ENCODE peak calls at places on chromosomes 7 and 10, in five cellular contexts. F is HCT116, R is psoas muscle, N is H9, H is body of pancreas. S is an unnamed sample.

GRCh38 chr10:119296703-119297102 is 89.3 kb downstream of the GRK5 start:
- DNase-seq in R (peak), H (peak), F (no peak), N (no peak), S (no peak)

GRCh38 chr7:77425151-77426051 is 9.3 kb upstream of the GSAP start:
- DNase-seq in R (no peak), F (peak), H (no peak), N (peak), S (no peak)

GRCh38 chr10:124864421-124865193 is 63.0 kb downstream of the ABRAXAS2 start:
- DNase-seq in R (peak), F (peak), H (peak), N (no peak), S (peak)

GRCh38 chr10:117391436-117392205 is 16.4 kb upstream of the PDZD8 start:
- DNase-seq in R (no peak), N (no peak), F (no peak), H (no peak), S (no peak)

GRCh38 chr10:89032141-89032814 is 41.7 kb downstream of the FAS start:
- DNase-seq in F (peak), H (no peak), R (no peak), N (peak), S (no peak)

GRCh38 chr7:134356421-134356936 is 39.7 kb upstream of the SLC35B4 start:
- DNase-seq in H (no peak), R (no peak), N (no peak), F (no peak), S (peak)

GRCh38 chr7:83338277-83338950 is 175.7 kb upstream of the PCLO start:
- DNase-seq in R (no peak), N (no peak), H (no peak), F (no peak), S (no peak)

GRCh38 chr10:47254611-47255010 is 45.4 kb upstream of the GDF10 start:
- DNase-seq in N (no peak), R (no peak), H (peak), F (no peak), S (no peak)

GRCh38 chr10:88792656-88793055 is 9.9 kb upstream of the LIPM start:
- DNase-seq in F (no peak), N (no peak), H (no peak), R (peak), S (no peak)

GRCh38 chr7:82050134-82050533 is 280.3 kb upstream of the HGF start:
- DNase-seq in N (no peak), F (peak), H (no peak), R (no peak), S (no peak)

GRCh38 chr7:96136600-96137239 is 185.2 kb downstream of the SLC25A13 start:
- DNase-seq in R (no peak), F (no peak), H (no peak), N (no peak), S (no peak)

GRCh38 chr7:132738254-132738653 is 162.0 kb upstream of the PLXNA4 start:
- DNase-seq in R (no peak), N (no peak), F (peak), H (no peak), S (no peak)

GRCh38 chr10:21174670-21175495 is 277.8 kb upstream of the NEBL start:
- DNase-seq in R (no peak), N (peak), F (peak), H (no peak), S (no peak)

GRCh38 chr7:30911561-30911969 is at the start of gene AQP1:
- DNase-seq in F (no peak), N (no peak), H (peak), R (peak), S (peak)

GRCh38 chr10:129161184-129161583 is 305.9 kb upstream of the MGMT start:
- DNase-seq in F (no peak), N (peak), H (no peak), R (no peak), S (no peak)

GRCh38 chr10:96720422-96721206 is at the start of gene PIK3AP1:
- DNase-seq in H (peak), R (peak), F (no peak), N (peak), S (peak)

GRCh38 chr7:51127618-51127904 is 189.0 kb downstream of the COBL start:
- DNase-seq in R (no peak), H (no peak), N (no peak), F (no peak), S (no peak)

GRCh38 chr7:107065929-107066247 is 21.4 kb downstream of the PRKAR2B start:
- DNase-seq in H (no peak), R (no peak), F (no peak), N (no peak), S (no peak)

GRCh38 chr10:72740526-72740925 is 48.6 kb downstream of the MCU start:
- DNase-seq in H (no peak), N (no peak), F (peak), R (peak), S (peak)

GRCh38 chr7:51111256-51111655 is 205.4 kb downstream of the COBL start:
- DNase-seq in H (no peak), F (no peak), R (no peak), N (no peak), S (no peak)

GRCh38 chr7:74467876-74468275 is 14.2 kb downstream of the GTF2IRD1 start:
- DNase-seq in F (no peak), R (no peak), H (no peak), N (no peak), S (no peak)

GRCh38 chr10:77070892-77071595 is 566.6 kb downstream of the KCNMA1 start:
- DNase-seq in N (no peak), R (peak), F (no peak), H (no peak), S (no peak)

GRCh38 chr7:45701701-45702460 is 127.7 kb downstream of the ADCY1 start:
- DNase-seq in F (no peak), R (no peak), H (peak), N (no peak), S (no peak)

GRCh38 chr10:117370205-117370604 is 5.0 kb downstream of the PDZD8 start:
- DNase-seq in F (no peak), H (no peak), N (no peak), R (no peak), S (no peak)

GRCh38 chr10:73406863-73407262 is 7.0 kb downstream of the ANXA7 start:
- DNase-seq in N (no peak), F (no peak), H (no peak), R (no peak), S (no peak)

GRCh38 chr7:15628876-15629275 is 57.6 kb downstream of the MEOX2 start:
- DNase-seq in R (no peak), N (no peak), F (no peak), H (no peak), S (no peak)

GRCh38 chr7:130733866-130734524 is at the start of gene KLF14:
- DNase-seq in H (peak), R (peak), N (peak), F (peak), S (peak)

GRCh38 chr7:82959528-82959927 is 203.2 kb downstream of the PCLO start:
- DNase-seq in R (no peak), N (no peak), F (no peak), H (no peak), S (no peak)

GRCh38 chr10:96999337-96999736 is 167.2 kb downstream of the LCOR start:
- DNase-seq in R (no peak), H (no peak), F (no peak), N (no peak), S (no peak)

GRCh38 chr7:25134360-25135010 is 9.4 kb upstream of the CYCS start:
- DNase-seq in R (no peak), H (no peak), F (no peak), N (no peak), S (no peak)

GRCh38 chr7:32299133-32299702 is 191.0 kb downstream of the LSM5 start:
- DNase-seq in F (no peak), H (no peak), R (peak), N (peak), S (no peak)

GRCh38 chr7:69967152-69967591 is 368.9 kb downstream of the AUTS2 start:
- DNase-seq in H (no peak), N (peak), R (no peak), F (no peak), S (no peak)

DNA sequence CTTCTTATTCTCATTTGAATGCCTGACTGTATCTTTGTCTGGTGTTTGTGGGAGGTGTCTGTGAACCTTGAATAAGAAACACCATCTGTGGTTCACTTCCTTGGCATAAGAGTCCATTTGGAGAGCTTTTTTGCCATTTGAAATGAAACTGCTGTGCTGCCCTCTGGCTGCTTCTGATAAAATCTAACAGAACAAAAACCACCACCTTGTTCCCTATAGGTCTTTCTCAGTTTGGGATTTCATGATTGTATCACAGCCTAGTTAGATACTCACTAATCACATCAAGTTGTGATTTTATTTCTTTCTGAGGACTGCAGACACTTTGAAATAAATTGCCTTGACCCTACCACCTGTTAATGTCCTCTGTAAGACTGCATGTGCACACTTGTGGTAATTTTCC is 102.7 kb upstream of the FAM13C start:
- DNase-seq in H (no peak), N (no peak), R (no peak), F (no peak), S (no peak)
- TF ChIP-seq CTCF in H (no peak), N (peak), R (peak), F (peak), S (no peak)

DNA sequence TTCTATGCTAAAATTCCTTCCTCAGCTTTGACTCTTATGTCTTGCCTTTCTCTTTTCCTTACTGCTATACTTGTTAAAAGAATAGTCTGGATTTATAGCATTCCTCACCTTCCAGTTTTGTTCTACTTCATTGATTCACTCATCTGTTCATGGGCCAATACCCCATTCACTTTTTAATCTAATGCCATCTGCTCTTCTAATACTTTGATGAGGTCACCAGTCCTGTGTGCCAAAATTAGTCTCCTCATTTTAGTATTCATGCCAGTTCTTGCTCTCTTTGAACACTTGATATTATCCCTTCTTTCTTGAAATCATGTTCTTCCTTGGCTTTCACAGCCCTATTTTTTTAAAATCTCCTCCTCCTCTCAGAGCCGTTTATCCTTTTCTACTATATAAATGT is 19.4 kb downstream of the STK17A start:
- DNase-seq in R (no peak), F (no peak), H (no peak), N (no peak), S (no peak)
- H3K27ac ChIP-seq in R (no peak), F (no peak), H (no peak), N (no peak), S (no peak)

GRCh38 chr7:4775281-4776159 is at the start of gene AP5Z1:
- DNase-seq in N (peak), H (peak), F (peak), R (peak), S (peak)
- TF ChIP-seq CTCF in N (no peak), H (no peak), F (no peak), R (no peak), S (no peak)

GRCh38 chr7:101957733-101958525 is 140.5 kb downstream of the CUX1 start:
- DNase-seq in R (no peak), F (no peak), H (no peak), N (no peak), S (no peak)

GRCh38 chr7:101954494-101954893 is 137.1 kb downstream of the CUX1 start:
- DNase-seq in H (no peak), F (no peak), R (no peak), N (no peak), S (no peak)

GRCh38 chr7:101953248-101953819 is 135.9 kb downstream of the CUX1 start:
- DNase-seq in R (peak), N (no peak), F (peak), H (no peak), S (no peak)

GRCh38 chr7:101959342-101959741 is 141.9 kb downstream of the CUX1 start:
- DNase-seq in N (no peak), F (no peak), R (no peak), H (no peak), S (no peak)

DNA sequence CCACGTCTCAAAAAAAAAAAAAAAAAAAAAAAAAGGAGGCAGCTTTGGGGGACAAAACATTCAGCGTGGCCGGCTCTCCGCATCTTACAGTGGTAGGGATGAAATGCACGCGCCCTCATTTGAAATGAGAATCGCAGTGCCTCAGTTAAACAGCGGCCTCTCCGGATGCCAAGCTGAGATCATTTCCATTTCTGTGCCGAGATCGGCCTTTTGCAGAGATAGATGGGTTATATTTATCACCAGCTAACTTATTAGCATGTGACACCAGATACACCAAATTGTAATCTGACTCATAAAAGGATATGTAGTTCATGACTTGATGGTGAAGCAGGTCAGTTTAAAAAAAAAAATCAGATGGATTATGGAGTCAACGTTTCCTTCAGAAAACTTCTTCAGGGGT is 138.7 kb downstream of the CUX1 start:
- DNase-seq in F (no peak), N (no peak), H (no peak), R (no peak), S (no peak)
- H3K27ac ChIP-seq in F (no peak), N (no peak), H (no peak), R (peak), S (no peak)

GRCh38 chr7:55524558-55525310 is 47.6 kb downstream of the VOPP1 start:
- DNase-seq in N (no peak), H (no peak), F (no peak), R (no peak), S (no peak)
- TF ChIP-seq CTCF in N (no peak), H (no peak), F (no peak), R (peak), S (no peak)

GRCh38 chr7:29091121-29091601 is 55.2 kb downstream of the CPVL start:
- DNase-seq in R (peak), H (no peak), F (no peak), N (no peak), S (peak)
- H3K27ac ChIP-seq in R (peak), H (no peak), F (no peak), N (no peak), S (peak)

DNA sequence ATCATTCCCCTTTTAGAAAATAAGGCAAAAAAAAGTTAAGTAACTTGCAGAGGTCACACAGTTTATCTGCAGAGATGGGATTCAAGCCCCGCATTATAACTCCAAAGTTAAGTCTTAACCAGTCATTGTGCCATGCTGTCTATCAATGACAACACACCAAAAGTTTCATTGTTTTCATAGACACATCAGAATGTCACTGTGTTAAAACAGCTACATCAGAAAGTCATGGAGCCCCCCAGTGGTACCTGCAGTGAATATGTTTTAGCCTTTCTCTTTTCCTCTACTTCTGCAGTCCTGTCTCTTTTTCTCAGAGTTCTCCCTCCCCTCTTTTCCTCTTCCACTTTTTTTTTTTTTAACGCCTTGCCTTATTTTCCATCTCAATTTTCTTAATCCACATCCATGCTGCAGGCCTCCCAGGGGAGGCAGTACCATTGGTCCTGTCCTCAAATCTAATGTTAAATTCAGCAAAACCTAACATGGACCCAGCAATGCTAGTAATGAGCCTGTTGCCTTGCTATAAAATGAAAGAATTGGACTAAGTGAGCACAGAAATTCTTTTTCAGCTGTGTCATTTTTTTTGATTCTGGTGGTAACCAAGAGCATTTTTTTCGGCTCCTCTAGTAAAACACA is 3.8 kb upstream of the NRCAM start:
- DNase-seq in H (peak), F (peak), R (no peak), N (no peak), S (no peak)
- TF ChIP-seq CTCF in H (peak), F (peak), R (no peak), N (peak), S (no peak)

S was measured in colonic mucosa.